ENCODE peak calls at places on chromosomes 13 and 19, in four cellular contexts. R, M, C and U are unnamed samples.

GRCh38 chr13:33711441-33711840 is 106.5 kb upstream of the RFC3 start:
- DNase-seq in R (no peak), M (no peak), C (no peak), U (no peak)

GRCh38 chr13:27971236-27971645 is 2.1 kb upstream of the CDX2 start:
- DNase-seq in R (no peak), M (no peak), C (no peak), U (peak)

GRCh38 chr13:45015300-45015699 is 26.0 kb downstream of the GPALPP1 start:
- DNase-seq in R (no peak), M (no peak), C (no peak), U (no peak)

GRCh38 chr13:28355822-28356371 is 139.0 kb downstream of the FLT1 start:
- DNase-seq in R (no peak), M (no peak), C (peak), U (no peak)

GRCh38 chr13:73325351-73326214 is 266.8 kb downstream of the KLF5 start:
- DNase-seq in R (peak), M (peak), C (no peak), U (no peak)

GRCh38 chr13:52405767-52406494 is at the start of gene THSD1:
- DNase-seq in R (no peak), M (peak), C (no peak), U (peak)

GRCh38 chr13:42544246-42544915 is 29.6 kb upstream of the TNFSF11 start:
- DNase-seq in R (no peak), M (no peak), C (no peak), U (no peak)

GRCh38 chr19:42076375-42076944 is 494 bp downstream of the ZNF574 start:
- DNase-seq in R (no peak), M (no peak), C (no peak), U (peak)

GRCh38 chr13:110409581-110409992 is 102.5 kb downstream of the COL4A2 start:
- DNase-seq in R (no peak), M (no peak), C (no peak), U (no peak)

GRCh38 chr13:32669030-32669646 is 82.9 kb downstream of the PDS5B start:
- DNase-seq in R (peak), M (peak), C (peak), U (no peak)

GRCh38 chr13:30697177-30697953 is 38.0 kb upstream of the ALOX5AP start:
- DNase-seq in R (no peak), M (no peak), C (no peak), U (no peak)

GRCh38 chr13:39481493-39481892 is 121.5 kb downstream of the LHFPL6 start:
- DNase-seq in R (no peak), M (no peak), C (no peak), U (no peak)

GRCh38 chr13:110769097-110769496 is 55.6 kb downstream of the ING1 start:
- DNase-seq in R (no peak), M (no peak), C (no peak), U (no peak)

GRCh38 chr19:57773488-57773887 is 4.0 kb downstream of the ZNF586 start:
- DNase-seq in R (no peak), M (no peak), C (no peak), U (no peak)

GRCh38 chr13:70162141-70162540 is 53.9 kb upstream of the KLHL1 start:
- DNase-seq in R (no peak), M (no peak), C (no peak), U (no peak)

GRCh38 chr13:90448466-90449037 is 898.9 kb upstream of the MIR17HG start:
- DNase-seq in R (no peak), M (no peak), C (no peak), U (no peak)

GRCh38 chr19:289651-290538 is 1.3 kb downstream of the PLPP2 start:
- DNase-seq in R (peak), M (peak), C (peak), U (peak)
- TF ChIP-seq NR3C1 in R (no peak), M (no peak), C (no peak), U (no peak)

GRCh38 chr13:24921881-24922280 is 157.9 kb downstream of the RNF17 start:
- DNase-seq in R (no peak), M (no peak), C (no peak), U (no peak)

GRCh38 chr13:24925318-24926231 is 161.6 kb downstream of the RNF17 start:
- DNase-seq in R (peak), M (no peak), C (no peak), U (no peak)

GRCh38 chr13:24921003-24921402 is 157.0 kb downstream of the RNF17 start:
- DNase-seq in R (no peak), M (no peak), C (peak), U (no peak)

GRCh38 chr13:24922390-24923304 is 158.7 kb downstream of the RNF17 start:
- DNase-seq in R (peak), M (peak), C (peak), U (peak)

DNA sequence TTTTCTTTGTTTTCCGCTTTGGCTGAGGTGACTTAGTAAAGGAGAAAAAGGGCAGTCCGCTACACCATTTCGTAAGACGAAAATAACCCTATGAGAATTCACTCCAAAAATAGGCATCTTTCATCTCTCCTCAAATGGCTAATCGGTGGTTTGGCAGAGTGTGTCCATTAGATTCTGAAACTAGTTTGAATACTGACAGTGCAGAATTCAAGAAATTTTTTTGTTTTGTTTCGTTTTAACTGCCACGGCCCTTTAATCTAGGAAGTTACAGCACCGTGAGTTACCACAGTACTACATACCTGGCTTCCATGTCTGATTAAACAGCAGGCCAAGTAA is 159.3 kb downstream of the RNF17 start:
- DNase-seq in R (no peak), M (no peak), C (peak), U (no peak)
- TF ChIP-seq NR3C1 in R (no peak), M (no peak), C (no peak), U (no peak)

GRCh38 chr19:31214997-31215396 is 134.2 kb downstream of the TSHZ3 start:
- DNase-seq in R (no peak), M (no peak), C (no peak), U (no peak)

GRCh38 chr19:31211088-31211487 is 138.1 kb downstream of the TSHZ3 start:
- DNase-seq in R (no peak), M (no peak), C (no peak), U (no peak)

GRCh38 chr19:31214086-31214485 is 135.2 kb downstream of the TSHZ3 start:
- DNase-seq in R (no peak), M (peak), C (peak), U (no peak)
- TF ChIP-seq NR3C1 in R (no peak), M (no peak), C (no peak), U (no peak)

GRCh38 chr13:46717275-46717674 is 79.7 kb downstream of the ESD start:
- DNase-seq in R (peak), M (no peak), C (no peak), U (no peak)

GRCh38 chr13:46726347-46726746 is 70.6 kb downstream of the ESD start:
- DNase-seq in R (no peak), M (no peak), C (no peak), U (no peak)

GRCh38 chr13:46716821-46717220 is 80.1 kb downstream of the ESD start:
- DNase-seq in R (no peak), M (no peak), C (no peak), U (no peak)

GRCh38 chr13:46720189-46720588 is 76.8 kb downstream of the ESD start:
- DNase-seq in R (no peak), M (no peak), C (no peak), U (no peak)

GRCh38 chr13:46721054-46721453 is 75.9 kb downstream of the ESD start:
- DNase-seq in R (peak), M (peak), C (peak), U (peak)
- TF ChIP-seq NR3C1 in R (no peak), M (no peak), C (no peak), U (no peak)

GRCh38 chr19:34428549-34429285 is 536 bp downstream of the UBA2 start:
- DNase-seq in R (peak), M (peak), C (peak), U (no peak)
- TF ChIP-seq NR3C1 in R (no peak), M (no peak), C (peak), U (no peak)

GRCh38 chr19:33217881-33218280 is 7.8 kb downstream of the SLC7A10 start:
- DNase-seq in R (no peak), M (no peak), C (no peak), U (no peak)
- TF ChIP-seq NR3C1 in R (no peak), M (no peak), C (no peak), U (no peak)

GRCh38 chr19:38524369-38524768 is 90.9 kb downstream of the RYR1 start:
- DNase-seq in R (no peak), M (no peak), C (no peak), U (no peak)
- TF ChIP-seq NR3C1 in R (no peak), M (no peak), C (no peak), U (no peak)

DNA sequence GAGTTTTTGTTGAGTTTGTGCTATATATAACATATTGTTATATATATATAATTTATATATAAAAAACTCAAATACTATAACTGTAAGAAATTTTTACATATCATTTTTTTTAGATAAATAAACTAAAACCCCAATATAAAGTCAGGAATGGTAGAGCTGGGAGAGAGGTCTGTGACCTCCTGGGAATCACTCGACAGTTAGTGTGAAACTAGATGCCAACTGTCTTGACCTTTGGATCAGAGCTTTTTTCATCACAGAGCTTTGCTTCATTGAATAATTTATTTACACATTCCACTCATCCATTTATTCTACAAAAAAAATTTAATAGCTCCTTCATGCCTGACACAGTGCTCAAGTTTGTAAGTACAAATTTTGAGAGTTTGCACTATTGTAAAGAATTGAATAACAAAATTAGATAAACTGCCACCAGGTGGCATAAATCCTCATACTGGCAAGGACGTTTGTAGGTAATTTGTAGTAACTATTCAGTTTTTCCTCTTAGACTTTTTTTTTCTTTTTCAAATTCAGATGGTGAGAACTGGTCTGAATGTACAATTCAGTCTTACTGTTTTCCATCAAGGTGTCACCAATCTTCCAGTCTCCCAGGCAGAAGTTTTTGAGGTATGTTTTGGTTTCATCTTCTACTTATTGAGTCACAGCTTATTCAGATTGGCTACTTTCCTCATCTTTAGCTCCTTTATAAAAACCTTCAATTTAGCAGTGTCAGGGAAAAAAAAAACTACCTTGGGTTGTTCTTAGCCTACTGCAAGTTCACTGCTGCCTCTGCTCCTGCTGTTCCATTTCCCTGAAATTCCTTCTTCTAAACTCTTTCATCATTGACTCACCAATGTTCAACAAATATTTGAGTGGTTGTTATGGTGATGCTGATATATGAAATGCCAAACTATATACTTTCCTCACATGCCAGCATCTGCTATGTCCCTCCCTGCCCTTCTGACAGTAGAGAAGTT is 28.7 kb downstream of the LACC1 start:
- DNase-seq in R (peak), M (peak), C (no peak), U (no peak)
- TF ChIP-seq NR3C1 in R (no peak), M (no peak), C (no peak), U (no peak)

DNA sequence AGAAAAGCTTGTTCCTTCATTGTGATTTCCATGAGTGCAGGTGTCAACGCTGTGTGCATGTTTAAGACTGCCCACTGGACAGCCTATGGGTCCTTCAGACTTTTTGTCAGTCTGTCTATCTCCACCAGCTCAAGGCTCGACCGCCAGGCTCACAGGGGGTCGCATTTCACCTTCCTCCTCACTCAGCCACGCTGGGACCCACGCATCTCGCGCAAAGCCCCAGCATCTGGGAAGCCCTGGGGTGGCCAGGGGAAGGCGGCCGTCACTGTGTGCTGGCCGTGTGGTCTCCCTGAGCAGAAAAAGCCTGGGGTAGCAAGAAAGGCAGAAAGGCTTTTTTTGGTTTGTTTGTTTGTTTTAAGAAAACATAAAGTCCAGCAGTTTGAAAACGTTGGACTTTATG is 48.5 kb downstream of the KLF2 start:
- DNase-seq in R (no peak), M (no peak), C (no peak), U (no peak)
- TF ChIP-seq NR3C1 in R (no peak), M (no peak), C (no peak), U (no peak)

GRCh38 chr19:50046649-50047503 is 21.1 kb downstream of the ZNF473 start:
- DNase-seq in R (peak), M (peak), C (peak), U (peak)
- TF ChIP-seq NR3C1 in R (no peak), M (no peak), C (no peak), U (no peak)